ENCODE peak calls at places on chromosome 19, in eight cellular contexts. N, P, S, F, I, B, T and X are unnamed samples.

GRCh38 chr19:57351867-57352266 is 796 bp downstream of the ZNF304 start:
- DNase-seq in N (no peak), P (no peak), S (peak; percentile 19), F (no peak), I (no peak), B (no peak), T (no peak), X (no peak)

GRCh38 chr19:3669134-3669436 is 31.2 kb downstream of the PIP5K1C start:
- DNase-seq in N (no peak), P (no peak), S (no peak), F (no peak), I (no peak), B (no peak), T (no peak), X (no peak)

GRCh38 chr19:47143322-47144073 is 12.9 kb downstream of the SAE1 start:
- DNase-seq in N (no peak), P (no peak), S (no peak), F (no peak), I (no peak), B (no peak), T (no peak), X (no peak)

GRCh38 chr19:18156841-18157464 is 4.0 kb downstream of the PIK3R2 start:
- DNase-seq in N (peak; percentile 74), P (peak; percentile 87), S (no peak), F (peak; percentile 90), I (peak; percentile 90), B (peak; percentile 89), T (no peak), X (no peak)

GRCh38 chr19:50465986-50466771 is 10.1 kb upstream of the EMC10 start:
- DNase-seq in N (no peak), P (no peak), S (peak; percentile 88), F (no peak), I (peak; percentile 79), B (no peak), T (peak; percentile 82), X (no peak)

GRCh38 chr19:42420055-42420544 is 7.1 kb downstream of the LIPE start:
- DNase-seq in N (no peak), P (no peak), S (peak; percentile 84), F (peak; percentile 64), I (peak; percentile 34), B (no peak), T (peak; percentile 69), X (no peak)

GRCh38 chr19:45451181-45451849 is 16.5 kb upstream of the FOSB start:
- DNase-seq in N (peak; percentile 71), P (peak; percentile 74), S (peak; percentile 53), F (no peak), I (no peak), B (peak; percentile 59), T (no peak), X (peak; percentile 83)

GRCh38 chr19:15400521-15401396 is 18.0 kb downstream of the AKAP8L start:
- DNase-seq in N (no peak), P (no peak), S (no peak), F (no peak), I (no peak), B (peak; percentile 42), T (no peak), X (no peak)

GRCh38 chr19:45973564-45974338 is at the start of gene NOVA2:
- DNase-seq in N (peak; percentile 29), P (peak; percentile 60), S (peak; percentile 96), F (peak; percentile 83), I (peak; percentile 48), B (peak; percentile 66), T (peak; percentile 99), X (no peak)

GRCh38 chr19:1774999-1775772 is 21.9 kb downstream of the ONECUT3 start:
- DNase-seq in N (no peak), P (no peak), S (peak; percentile 83), F (no peak), I (no peak), B (no peak), T (peak; percentile 72), X (no peak)

GRCh38 chr19:49954933-49955332 is 6.0 kb downstream of the SIGLEC11 start:
- DNase-seq in N (no peak), P (no peak), S (no peak), F (no peak), I (no peak), B (no peak), T (no peak), X (no peak)

GRCh38 chr19:1013218-1013617 is 7.7 kb downstream of the TMEM259 start:
- DNase-seq in N (no peak), P (no peak), S (no peak), F (no peak), I (no peak), B (no peak), T (no peak), X (no peak)

GRCh38 chr19:54188224-54188871 is 1.0 kb downstream of the MBOAT7 start:
- DNase-seq in N (no peak), P (peak; percentile 55), S (peak; percentile 45), F (no peak), I (no peak), B (peak; percentile 43), T (peak; percentile 27), X (no peak)

GRCh38 chr19:2167896-2168618 is 4.3 kb downstream of the DOT1L start:
- DNase-seq in N (no peak), P (peak; percentile 40), S (no peak), F (peak; percentile 73), I (peak; percentile 86), B (peak; percentile 59), T (no peak), X (peak; percentile 88)

GRCh38 chr19:2150794-2151338 is 500 bp downstream of the AP3D1 start:
- DNase-seq in N (peak; percentile 36), P (no peak), S (no peak), F (peak; percentile 34), I (no peak), B (no peak), T (no peak), X (no peak)

GRCh38 chr19:35267818-35268545 is 780 bp upstream of the USF2 start:
- DNase-seq in N (peak; percentile 57), P (peak; percentile 60), S (peak; percentile 82), F (peak; percentile 83), I (peak; percentile 75), B (peak; percentile 65), T (peak; percentile 67), X (peak; percentile 79)

GRCh38 chr19:51296331-51297093 is 14.9 kb upstream of the IGLON5 start:
- DNase-seq in N (no peak), P (no peak), S (peak; percentile 65), F (no peak), I (no peak), B (no peak), T (peak; percentile 42), X (no peak)

GRCh38 chr19:49142866-49143335 is 12.3 kb downstream of the HRC start:
- DNase-seq in N (peak; percentile 91), P (peak; percentile 90), S (peak; percentile 99), F (peak; percentile 90), I (peak; percentile 90), B (peak; percentile 84), T (peak; percentile 96), X (peak; percentile 92)

GRCh38 chr19:34291235-34291634 is 36.9 kb downstream of the GARRE1 start:
- DNase-seq in N (no peak), P (no peak), S (no peak), F (no peak), I (no peak), B (no peak), T (no peak), X (no peak)

GRCh38 chr19:39845172-39845571 is 1.0 kb downstream of the FBL start:
- DNase-seq in N (no peak), P (no peak), S (no peak), F (no peak), I (no peak), B (no peak), T (no peak), X (no peak)

GRCh38 chr19:39845621-39846175 is 481 bp downstream of the FBL start:
- DNase-seq in N (no peak), P (peak; percentile 20), S (peak; percentile 62), F (no peak), I (no peak), B (no peak), T (no peak), X (no peak)

GRCh38 chr19:39847525-39847924 is 1.3 kb upstream of the FBL start:
- DNase-seq in N (no peak), P (no peak), S (no peak), F (no peak), I (no peak), B (no peak), T (no peak), X (no peak)

GRCh38 chr19:39846678-39847486 is 703 bp upstream of the FBL start:
- DNase-seq in N (no peak), P (no peak), S (peak; percentile 48), F (no peak), I (no peak), B (no peak), T (no peak), X (no peak)

GRCh38 chr19:39846176-39846677 is at the start of gene FBL:
- DNase-seq in N (peak; percentile 90), P (peak; percentile 88), S (peak; percentile 94), F (peak; percentile 99), I (peak; percentile 97), B (peak; percentile 94), T (peak; percentile 93), X (peak; percentile 95)
- TF ChIP-seq CTCF in N (no peak), P (no peak), S (no peak), F (no peak), I (no peak), B (no peak), T (no peak), X (no peak)

GRCh38 chr19:19343016-19343362 is 22.4 kb downstream of the MAU2 start:
- DNase-seq in N (no peak), P (no peak), S (no peak), F (no peak), I (no peak), B (no peak), T (no peak), X (no peak)
- TF ChIP-seq CTCF in N (no peak), P (no peak), S (no peak), F (no peak), I (no peak), B (no peak), T (peak; percentile 6), X (no peak)

GRCh38 chr19:38907227-38907626 is 4.8 kb downstream of the CCER2 start:
- DNase-seq in N (no peak), P (no peak), S (no peak), F (no peak), I (no peak), B (no peak), T (no peak), X (no peak)

GRCh38 chr19:38904463-38905185 is 4.9 kb downstream of the NFKBIB start:
- DNase-seq in N (no peak), P (no peak), S (no peak), F (no peak), I (no peak), B (no peak), T (no peak), X (no peak)

GRCh38 chr19:38907670-38908069 is 4.3 kb downstream of the CCER2 start:
- DNase-seq in N (no peak), P (no peak), S (no peak), F (no peak), I (no peak), B (no peak), T (no peak), X (no peak)

GRCh38 chr19:38905620-38906019 is 5.9 kb downstream of the NFKBIB start:
- DNase-seq in N (no peak), P (no peak), S (no peak), F (no peak), I (no peak), B (no peak), T (no peak), X (no peak)

GRCh38 chr19:38905186-38905539 is 5.4 kb downstream of the NFKBIB start:
- DNase-seq in N (no peak), P (no peak), S (no peak), F (no peak), I (no peak), B (no peak), T (no peak), X (no peak)
- TF ChIP-seq CTCF in N (no peak), P (no peak), S (no peak), F (no peak), I (no peak), B (no peak), T (no peak), X (no peak)

GRCh38 chr19:29259153-29259552 is 46.2 kb upstream of the UQCRFS1 start:
- DNase-seq in N (no peak), P (no peak), S (peak; percentile 32), F (no peak), I (no peak), B (no peak), T (no peak), X (peak; percentile 43)
- TF ChIP-seq CTCF in N (no peak), P (peak; percentile 2), S (peak; percentile 36), F (no peak), I (no peak), B (no peak), T (no peak), X (no peak)